ENCODE peak calls at places on chromosomes 13 and 19, in seven cellular contexts. One of them, this sample, is unnamed.

GRCh38 chr19:51485960-51486359 is 7.6 kb downstream of the CEACAM18 start:
- DNase-seq in cardiac fibroblast: no peak
- DNase-seq in PC-9: no peak
- DNase-seq in T47D: no peak
- DNase-seq in foreskin keratinocyte: no peak
- DNase-seq in RCC 7860: no peak
- DNase-seq in activated CD4-positive, alpha-beta T cell treated with anti-CD3 and anti-CD28 coated beads, Interleukin-2, amount 50 U/mL, for 48 hours: no peak
- DNase-seq in this sample: no peak

GRCh38 chr19:27741236-27741635 is 1471.7 kb downstream of the UQCRFS1 start:
- DNase-seq in cardiac fibroblast: no peak
- DNase-seq in PC-9: no peak
- DNase-seq in T47D: no peak
- DNase-seq in foreskin keratinocyte: no peak
- DNase-seq in RCC 7860: no peak
- DNase-seq in activated CD4-positive, alpha-beta T cell treated with anti-CD3 and anti-CD28 coated beads, Interleukin-2, amount 50 U/mL, for 48 hours: no peak
- DNase-seq in this sample: no peak

GRCh38 chr19:23321953-23322549 is 71.9 kb upstream of the ZNF724 start:
- DNase-seq in cardiac fibroblast: no peak
- DNase-seq in PC-9: no peak
- DNase-seq in T47D: no peak
- DNase-seq in foreskin keratinocyte: no peak
- DNase-seq in RCC 7860: no peak
- DNase-seq in activated CD4-positive, alpha-beta T cell treated with anti-CD3 and anti-CD28 coated beads, Interleukin-2, amount 50 U/mL, for 48 hours: no peak
- DNase-seq in this sample: no peak

GRCh38 chr13:92719868-92720267 is 506.7 kb upstream of the GPC6 start:
- DNase-seq in cardiac fibroblast: no peak
- DNase-seq in PC-9: no peak
- DNase-seq in T47D: no peak
- DNase-seq in foreskin keratinocyte: no peak
- DNase-seq in RCC 7860: no peak
- DNase-seq in activated CD4-positive, alpha-beta T cell treated with anti-CD3 and anti-CD28 coated beads, Interleukin-2, amount 50 U/mL, for 48 hours: no peak
- DNase-seq in this sample: no peak

GRCh38 chr19:47158879-47159509 is 28.4 kb downstream of the SAE1 start:
- DNase-seq in cardiac fibroblast: peak
- DNase-seq in PC-9: peak
- DNase-seq in T47D: no peak
- DNase-seq in foreskin keratinocyte: peak
- DNase-seq in RCC 7860: peak
- DNase-seq in activated CD4-positive, alpha-beta T cell treated with anti-CD3 and anti-CD28 coated beads, Interleukin-2, amount 50 U/mL, for 48 hours: peak
- DNase-seq in this sample: no peak

GRCh38 chr13:26867451-26868067 is 107.0 kb upstream of the GPR12 start:
- DNase-seq in cardiac fibroblast: peak
- DNase-seq in PC-9: no peak
- DNase-seq in T47D: peak
- DNase-seq in foreskin keratinocyte: no peak
- DNase-seq in RCC 7860: no peak
- DNase-seq in activated CD4-positive, alpha-beta T cell treated with anti-CD3 and anti-CD28 coated beads, Interleukin-2, amount 50 U/mL, for 48 hours: no peak
- DNase-seq in this sample: no peak

GRCh38 chr13:68667863-68668262 is 1437.7 kb upstream of the PCDH9 start:
- DNase-seq in cardiac fibroblast: no peak
- DNase-seq in PC-9: no peak
- DNase-seq in T47D: no peak
- DNase-seq in foreskin keratinocyte: no peak
- DNase-seq in RCC 7860: no peak
- DNase-seq in activated CD4-positive, alpha-beta T cell treated with anti-CD3 and anti-CD28 coated beads, Interleukin-2, amount 50 U/mL, for 48 hours: no peak
- DNase-seq in this sample: no peak

GRCh38 chr13:26663801-26664200 is 96.8 kb downstream of the GPR12 start:
- DNase-seq in cardiac fibroblast: no peak
- DNase-seq in PC-9: no peak
- DNase-seq in T47D: peak
- DNase-seq in foreskin keratinocyte: peak
- DNase-seq in RCC 7860: no peak
- DNase-seq in activated CD4-positive, alpha-beta T cell treated with anti-CD3 and anti-CD28 coated beads, Interleukin-2, amount 50 U/mL, for 48 hours: no peak
- DNase-seq in this sample: no peak

GRCh38 chr19:45515081-45515624 is 7.9 kb downstream of the VASP start:
- DNase-seq in cardiac fibroblast: no peak
- DNase-seq in PC-9: no peak
- DNase-seq in T47D: no peak
- DNase-seq in foreskin keratinocyte: no peak
- DNase-seq in RCC 7860: no peak
- DNase-seq in activated CD4-positive, alpha-beta T cell treated with anti-CD3 and anti-CD28 coated beads, Interleukin-2, amount 50 U/mL, for 48 hours: peak
- DNase-seq in this sample: no peak

GRCh38 chr19:29664753-29665214 is 477 bp upstream of the PLEKHF1 start:
- DNase-seq in cardiac fibroblast: no peak
- DNase-seq in PC-9: no peak
- DNase-seq in T47D: no peak
- DNase-seq in foreskin keratinocyte: peak
- DNase-seq in RCC 7860: no peak
- DNase-seq in activated CD4-positive, alpha-beta T cell treated with anti-CD3 and anti-CD28 coated beads, Interleukin-2, amount 50 U/mL, for 48 hours: no peak
- DNase-seq in this sample: no peak

GRCh38 chr13:38045278-38046048 is 175.9 kb upstream of the TRPC4 start:
- DNase-seq in cardiac fibroblast: peak
- DNase-seq in PC-9: no peak
- DNase-seq in T47D: peak
- DNase-seq in foreskin keratinocyte: peak
- DNase-seq in RCC 7860: peak
- DNase-seq in activated CD4-positive, alpha-beta T cell treated with anti-CD3 and anti-CD28 coated beads, Interleukin-2, amount 50 U/mL, for 48 hours: no peak
- DNase-seq in this sample: peak

GRCh38 chr19:41352609-41353465 is 885 bp downstream of the TGFB1 start:
- DNase-seq in cardiac fibroblast: peak
- DNase-seq in PC-9: no peak
- DNase-seq in T47D: no peak
- DNase-seq in foreskin keratinocyte: peak
- DNase-seq in RCC 7860: peak
- DNase-seq in activated CD4-positive, alpha-beta T cell treated with anti-CD3 and anti-CD28 coated beads, Interleukin-2, amount 50 U/mL, for 48 hours: peak
- DNase-seq in this sample: no peak

GRCh38 chr19:44748426-44749254 is at the start of gene BCL3:
- DNase-seq in cardiac fibroblast: peak
- DNase-seq in PC-9: peak
- DNase-seq in T47D: peak
- DNase-seq in foreskin keratinocyte: no peak
- DNase-seq in RCC 7860: peak
- DNase-seq in activated CD4-positive, alpha-beta T cell treated with anti-CD3 and anti-CD28 coated beads, Interleukin-2, amount 50 U/mL, for 48 hours: peak
- DNase-seq in this sample: peak

GRCh38 chr19:24057144-24057543 is 29.8 kb upstream of the ZNF254 start:
- DNase-seq in cardiac fibroblast: no peak
- DNase-seq in PC-9: no peak
- DNase-seq in T47D: no peak
- DNase-seq in foreskin keratinocyte: no peak
- DNase-seq in RCC 7860: no peak
- DNase-seq in activated CD4-positive, alpha-beta T cell treated with anti-CD3 and anti-CD28 coated beads, Interleukin-2, amount 50 U/mL, for 48 hours: no peak
- DNase-seq in this sample: no peak

GRCh38 chr13:113616991-113617749 is 32.6 kb downstream of the TFDP1 start:
- DNase-seq in cardiac fibroblast: peak
- DNase-seq in PC-9: no peak
- DNase-seq in T47D: no peak
- DNase-seq in foreskin keratinocyte: no peak
- DNase-seq in RCC 7860: peak
- DNase-seq in activated CD4-positive, alpha-beta T cell treated with anti-CD3 and anti-CD28 coated beads, Interleukin-2, amount 50 U/mL, for 48 hours: no peak
- DNase-seq in this sample: no peak

GRCh38 chr13:92808007-92808406 is 418.6 kb upstream of the GPC6 start:
- DNase-seq in cardiac fibroblast: no peak
- DNase-seq in PC-9: no peak
- DNase-seq in T47D: no peak
- DNase-seq in foreskin keratinocyte: no peak
- DNase-seq in RCC 7860: no peak
- DNase-seq in activated CD4-positive, alpha-beta T cell treated with anti-CD3 and anti-CD28 coated beads, Interleukin-2, amount 50 U/mL, for 48 hours: no peak
- DNase-seq in this sample: peak